ENCODE peak calls at places on chromosomes 12 and 14, in four cellular contexts. One of them, this sample, is unnamed.

GRCh38 chr14:56666716-56667115 is 87.1 kb downstream of the TMEM260 start:
- DNase-seq in naive B cell: no peak
- DNase-seq in NCI-H748 treated with DMSO at 0.1 percent for 48 hours: no peak
- DNase-seq in left cardiac atrium: no peak
- DNase-seq in this sample: no peak

GRCh38 chr12:34406228-34406995 is 384.1 kb downstream of the ALG10 start:
- DNase-seq in naive B cell: no peak
- DNase-seq in NCI-H748 treated with DMSO at 0.1 percent for 48 hours: no peak
- DNase-seq in left cardiac atrium: no peak
- DNase-seq in this sample: no peak

GRCh38 chr12:59710964-59711363 is 115.1 kb downstream of the SLC16A7 start:
- DNase-seq in naive B cell: no peak
- DNase-seq in NCI-H748 treated with DMSO at 0.1 percent for 48 hours: no peak
- DNase-seq in left cardiac atrium: no peak
- DNase-seq in this sample: no peak

GRCh38 chr14:28773917-28774691 is 7.5 kb downstream of the FOXG1 start:
- DNase-seq in naive B cell: no peak
- DNase-seq in NCI-H748 treated with DMSO at 0.1 percent for 48 hours: peak; percentile 90
- DNase-seq in left cardiac atrium: no peak
- DNase-seq in this sample: no peak

GRCh38 chr12:103114296-103115055 is 157.0 kb downstream of the ASCL1 start:
- DNase-seq in naive B cell: peak; percentile 24
- DNase-seq in NCI-H748 treated with DMSO at 0.1 percent for 48 hours: no peak
- DNase-seq in left cardiac atrium: no peak
- DNase-seq in this sample: no peak

GRCh38 chr14:100988011-100988410 is 84.5 kb upstream of the RTL1 start:
- DNase-seq in naive B cell: no peak
- DNase-seq in NCI-H748 treated with DMSO at 0.1 percent for 48 hours: no peak
- DNase-seq in left cardiac atrium: no peak
- DNase-seq in this sample: no peak

GRCh38 chr12:26177303-26177702 is 18.1 kb upstream of the SSPN start:
- DNase-seq in naive B cell: no peak
- DNase-seq in NCI-H748 treated with DMSO at 0.1 percent for 48 hours: no peak
- DNase-seq in left cardiac atrium: no peak
- DNase-seq in this sample: no peak

GRCh38 chr14:76081642-76082041 is 70.1 kb upstream of the GPATCH2L start:
- DNase-seq in naive B cell: no peak
- DNase-seq in NCI-H748 treated with DMSO at 0.1 percent for 48 hours: no peak
- DNase-seq in left cardiac atrium: no peak
- DNase-seq in this sample: no peak

GRCh38 chr14:20690848-20691640 is 2.5 kb downstream of the ANG start:
- DNase-seq in naive B cell: peak; percentile 63
- DNase-seq in NCI-H748 treated with DMSO at 0.1 percent for 48 hours: peak; percentile 84
- DNase-seq in left cardiac atrium: no peak
- DNase-seq in this sample: peak; percentile 39

GRCh38 chr12:49189731-49190314 is 943 bp upstream of the TUBA1A start:
- DNase-seq in naive B cell: no peak
- DNase-seq in NCI-H748 treated with DMSO at 0.1 percent for 48 hours: peak; percentile 42
- DNase-seq in left cardiac atrium: no peak
- DNase-seq in this sample: no peak

GRCh38 chr14:100773331-100774163 is 46.9 kb downstream of the DLK1 start:
- DNase-seq in naive B cell: no peak
- DNase-seq in NCI-H748 treated with DMSO at 0.1 percent for 48 hours: no peak
- DNase-seq in left cardiac atrium: no peak
- DNase-seq in this sample: no peak

GRCh38 chr14:100142073-100143040 is 17.1 kb downstream of the DEGS2 start:
- DNase-seq in naive B cell: no peak
- DNase-seq in NCI-H748 treated with DMSO at 0.1 percent for 48 hours: no peak
- DNase-seq in left cardiac atrium: peak; percentile 83
- DNase-seq in this sample: no peak

GRCh38 chr14:34368971-34369665 is 92.9 kb downstream of the SPTSSA start:
- DNase-seq in naive B cell: no peak
- DNase-seq in NCI-H748 treated with DMSO at 0.1 percent for 48 hours: no peak
- DNase-seq in left cardiac atrium: no peak
- DNase-seq in this sample: no peak

GRCh38 chr14:60482743-60483142 is 3.1 kb downstream of the C14orf39 start:
- DNase-seq in naive B cell: no peak
- DNase-seq in NCI-H748 treated with DMSO at 0.1 percent for 48 hours: peak; percentile 9
- DNase-seq in left cardiac atrium: no peak
- DNase-seq in this sample: no peak

GRCh38 chr14:105143451-105144230 is 24.9 kb downstream of the JAG2 start:
- DNase-seq in naive B cell: no peak
- DNase-seq in NCI-H748 treated with DMSO at 0.1 percent for 48 hours: no peak
- DNase-seq in left cardiac atrium: peak; percentile 17
- DNase-seq in this sample: no peak

GRCh38 chr14:94041551-94042346 is 15.6 kb downstream of the OTUB2 start:
- DNase-seq in naive B cell: no peak
- DNase-seq in NCI-H748 treated with DMSO at 0.1 percent for 48 hours: no peak
- DNase-seq in left cardiac atrium: peak; percentile 48
- DNase-seq in this sample: no peak

GRCh38 chr14:50670196-50670875 is 2.2 kb upstream of the SAV1 start:
- DNase-seq in naive B cell: no peak
- DNase-seq in NCI-H748 treated with DMSO at 0.1 percent for 48 hours: no peak
- DNase-seq in left cardiac atrium: no peak
- DNase-seq in this sample: no peak

GRCh38 chr12:7110661-7111060 is 1.6 kb upstream of the C1RL start:
- DNase-seq in naive B cell: no peak
- DNase-seq in NCI-H748 treated with DMSO at 0.1 percent for 48 hours: no peak
- DNase-seq in left cardiac atrium: no peak
- DNase-seq in this sample: no peak

This sample was measured in stimulated activated naive CD8-positive, alpha-beta T cell treated with anti-CD3 and anti-CD28 coated beads, Interleukin-15, amount 100 ng/mL, for 72 hours.